ENCODE peak calls at places on chromosomes 7 and 10, in six cellular contexts. One of them, this sample, is unnamed. For H3K4me1, the result is how much of the 10 kb centered on the place peaks cover.

GRCh38 chr7:64736575-64736974 is 57.7 kb upstream of the ZNF138 start:
- DNase-seq in endothelial cell of umbilical vein: no peak
- DNase-seq in ascending aorta: no peak
- DNase-seq in GM23338: no peak
- DNase-seq in left ventricle myocardium inferior: no peak
- DNase-seq in CD8-positive, alpha-beta T cell: no peak
- DNase-seq in this sample: no peak

GRCh38 chr10:34526186-34526585 is 288.9 kb downstream of the PARD3 start:
- DNase-seq in endothelial cell of umbilical vein: peak
- DNase-seq in ascending aorta: no peak
- DNase-seq in GM23338: no peak
- DNase-seq in left ventricle myocardium inferior: no peak
- DNase-seq in CD8-positive, alpha-beta T cell: no peak
- DNase-seq in this sample: no peak

GRCh38 chr7:37440738-37441404 is 7.8 kb downstream of the ELMO1 start:
- DNase-seq in endothelial cell of umbilical vein: peak
- DNase-seq in ascending aorta: no peak
- DNase-seq in GM23338: no peak
- DNase-seq in left ventricle myocardium inferior: no peak
- DNase-seq in CD8-positive, alpha-beta T cell: peak
- DNase-seq in this sample: no peak

GRCh38 chr10:73591935-73592699 is 975 bp upstream of the USP54 start:
- DNase-seq in endothelial cell of umbilical vein: no peak
- DNase-seq in ascending aorta: peak
- DNase-seq in GM23338: peak
- DNase-seq in left ventricle myocardium inferior: peak
- DNase-seq in CD8-positive, alpha-beta T cell: no peak
- DNase-seq in this sample: peak

GRCh38 chr10:7283246-7283645 is 127.6 kb downstream of the SFMBT2 start:
- DNase-seq in endothelial cell of umbilical vein: no peak
- DNase-seq in ascending aorta: no peak
- DNase-seq in GM23338: no peak
- DNase-seq in left ventricle myocardium inferior: no peak
- DNase-seq in CD8-positive, alpha-beta T cell: no peak
- DNase-seq in this sample: no peak

GRCh38 chr7:157944734-157945291 is 608.0 kb downstream of the DNAJB6 start:
- DNase-seq in endothelial cell of umbilical vein: no peak
- DNase-seq in ascending aorta: no peak
- DNase-seq in GM23338: no peak
- DNase-seq in left ventricle myocardium inferior: no peak
- DNase-seq in CD8-positive, alpha-beta T cell: no peak
- DNase-seq in this sample: no peak

GRCh38 chr10:103481974-103482531 is 3.0 kb upstream of the CALHM3 start:
- DNase-seq in endothelial cell of umbilical vein: peak
- DNase-seq in ascending aorta: no peak
- DNase-seq in GM23338: peak
- DNase-seq in left ventricle myocardium inferior: no peak
- DNase-seq in CD8-positive, alpha-beta T cell: no peak
- DNase-seq in this sample: no peak

GRCh38 chr10:99609186-99609585 is 11.1 kb downstream of the SLC25A28 start:
- DNase-seq in endothelial cell of umbilical vein: no peak
- DNase-seq in ascending aorta: no peak
- DNase-seq in GM23338: no peak
- DNase-seq in left ventricle myocardium inferior: no peak
- DNase-seq in CD8-positive, alpha-beta T cell: no peak
- DNase-seq in this sample: no peak

GRCh38 chr10:122494833-122495232 is 33.5 kb downstream of the HTRA1 start:
- DNase-seq in endothelial cell of umbilical vein: peak
- DNase-seq in ascending aorta: peak
- DNase-seq in GM23338: no peak
- DNase-seq in left ventricle myocardium inferior: no peak
- DNase-seq in CD8-positive, alpha-beta T cell: no peak
- DNase-seq in this sample: no peak

GRCh38 chr7:9100289-9100688 is 666.9 kb downstream of the NXPH1 start:
- DNase-seq in endothelial cell of umbilical vein: no peak
- DNase-seq in ascending aorta: no peak
- DNase-seq in GM23338: no peak
- DNase-seq in left ventricle myocardium inferior: no peak
- DNase-seq in CD8-positive, alpha-beta T cell: no peak
- DNase-seq in this sample: no peak

GRCh38 chr10:79116363-79116762 is 47.6 kb downstream of the ZMIZ1 start:
- DNase-seq in endothelial cell of umbilical vein: no peak
- DNase-seq in ascending aorta: no peak
- DNase-seq in GM23338: no peak
- DNase-seq in left ventricle myocardium inferior: no peak
- DNase-seq in CD8-positive, alpha-beta T cell: no peak
- DNase-seq in this sample: no peak

GRCh38 chr7:44307905-44308740 is 17.3 kb downstream of the CAMK2B start:
- DNase-seq in endothelial cell of umbilical vein: no peak
- DNase-seq in ascending aorta: no peak
- DNase-seq in GM23338: no peak
- DNase-seq in left ventricle myocardium inferior: no peak
- DNase-seq in CD8-positive, alpha-beta T cell: peak
- DNase-seq in this sample: peak

GRCh38 chr10:133438711-133439273 is 14.4 kb upstream of the SPRN start:
- DNase-seq in endothelial cell of umbilical vein: peak
- DNase-seq in ascending aorta: no peak
- DNase-seq in GM23338: peak
- DNase-seq in left ventricle myocardium inferior: no peak
- DNase-seq in CD8-positive, alpha-beta T cell: no peak
- DNase-seq in this sample: peak

GRCh38 chr7:135100856-135101255 is 47.0 kb upstream of the TMEM140 start:
- DNase-seq in endothelial cell of umbilical vein: peak
- DNase-seq in ascending aorta: no peak
- DNase-seq in GM23338: no peak
- DNase-seq in left ventricle myocardium inferior: no peak
- DNase-seq in CD8-positive, alpha-beta T cell: no peak
- DNase-seq in this sample: no peak

GRCh38 chr10:46255696-46256355 is 31.0 kb upstream of the ANTXRL start:
- DNase-seq in endothelial cell of umbilical vein: peak
- DNase-seq in ascending aorta: no peak
- DNase-seq in GM23338: peak
- DNase-seq in left ventricle myocardium inferior: peak
- DNase-seq in CD8-positive, alpha-beta T cell: peak
- DNase-seq in this sample: peak

GRCh38 chr10:124992462-124993344 is 50.8 kb downstream of the ZRANB1 start:
- DNase-seq in endothelial cell of umbilical vein: peak
- DNase-seq in ascending aorta: no peak
- DNase-seq in GM23338: peak
- DNase-seq in left ventricle myocardium inferior: peak
- DNase-seq in CD8-positive, alpha-beta T cell: peak
- DNase-seq in this sample: peak

GRCh38 chr10:10160821-10161312 is 856.8 kb upstream of the CELF2 start:
- DNase-seq in endothelial cell of umbilical vein: no peak
- DNase-seq in ascending aorta: no peak
- DNase-seq in GM23338: no peak
- DNase-seq in left ventricle myocardium inferior: no peak
- DNase-seq in CD8-positive, alpha-beta T cell: no peak
- DNase-seq in this sample: no peak

GRCh38 chr7:91266931-91267557 is 2.8 kb downstream of the FZD1 start:
- DNase-seq in endothelial cell of umbilical vein: no peak
- DNase-seq in ascending aorta: no peak
- DNase-seq in GM23338: peak
- DNase-seq in left ventricle myocardium inferior: no peak
- DNase-seq in CD8-positive, alpha-beta T cell: no peak
- DNase-seq in this sample: no peak

GRCh38 chr10:117246997-117247667 is 6.2 kb downstream of the SLC18A2 start:
- DNase-seq in endothelial cell of umbilical vein: no peak
- DNase-seq in ascending aorta: no peak
- DNase-seq in GM23338: no peak
- DNase-seq in left ventricle myocardium inferior: no peak
- DNase-seq in CD8-positive, alpha-beta T cell: no peak
- DNase-seq in this sample: no peak

GRCh38 chr10:33799281-33799943 is 464.9 kb upstream of the NRP1 start:
- DNase-seq in endothelial cell of umbilical vein: no peak
- DNase-seq in ascending aorta: no peak
- DNase-seq in GM23338: no peak
- DNase-seq in left ventricle myocardium inferior: no peak
- DNase-seq in CD8-positive, alpha-beta T cell: no peak
- DNase-seq in this sample: no peak

GRCh38 chr10:78408671-78409472 is 375.2 kb downstream of the RPS24 start:
- DNase-seq in endothelial cell of umbilical vein: peak
- DNase-seq in ascending aorta: peak
- DNase-seq in GM23338: peak
- DNase-seq in left ventricle myocardium inferior: peak
- DNase-seq in CD8-positive, alpha-beta T cell: no peak
- DNase-seq in this sample: peak

DNA sequence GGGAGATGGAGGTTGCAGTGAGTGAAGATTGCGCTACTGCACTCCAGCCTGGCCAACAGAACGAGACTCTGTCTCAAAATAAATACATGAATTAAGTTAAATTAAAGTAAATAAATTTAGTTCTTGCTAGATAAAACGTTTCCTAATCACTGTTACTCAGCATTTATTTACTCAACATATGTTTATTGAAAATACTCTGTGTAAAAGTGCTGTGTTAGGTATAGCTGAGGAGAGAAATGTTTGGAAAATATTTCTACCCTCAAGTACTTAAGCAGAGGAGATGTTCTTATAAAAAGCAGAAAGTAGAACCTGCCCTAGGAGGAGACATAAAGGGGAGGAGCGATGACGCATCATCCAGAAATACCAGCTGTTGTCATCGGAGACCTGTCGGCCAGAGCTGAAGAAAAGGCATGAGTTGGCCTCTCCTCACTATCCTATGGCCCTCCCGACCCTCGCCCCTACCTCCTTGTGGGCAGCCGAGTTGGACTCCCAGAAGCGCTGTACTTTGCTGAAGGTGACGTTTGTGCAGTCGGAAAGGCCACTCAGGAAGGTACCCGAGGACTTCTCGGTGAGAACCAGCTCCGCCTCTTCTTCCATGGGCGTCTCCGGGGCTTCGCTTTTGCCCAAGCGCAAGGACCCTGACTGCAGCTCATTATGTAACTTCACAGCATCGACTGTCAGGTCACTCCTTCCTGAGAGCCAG is 1.1 kb downstream of the RRP12 start:
- DNase-seq in endothelial cell of umbilical vein: peak
- DNase-seq in ascending aorta: no peak
- DNase-seq in GM23338: peak
- DNase-seq in left ventricle myocardium inferior: no peak
- DNase-seq in CD8-positive, alpha-beta T cell: no peak
- DNase-seq in this sample: peak
- H3K4me3 ChIP-seq in endothelial cell of umbilical vein: peak
- H3K4me3 ChIP-seq in ascending aorta: peak
- H3K4me3 ChIP-seq in GM23338: peak
- H3K4me3 ChIP-seq in left ventricle myocardium inferior: peak
- H3K4me3 ChIP-seq in CD8-positive, alpha-beta T cell: peak
- H3K4me3 ChIP-seq in this sample: peak

GRCh38 chr10:53840668-53841067 is 960.4 kb downstream of the PCDH15 start:
- DNase-seq in endothelial cell of umbilical vein: no peak
- DNase-seq in ascending aorta: no peak
- DNase-seq in GM23338: no peak
- DNase-seq in left ventricle myocardium inferior: no peak
- DNase-seq in CD8-positive, alpha-beta T cell: no peak
- DNase-seq in this sample: no peak

GRCh38 chr10:53836638-53837037 is 964.4 kb downstream of the PCDH15 start:
- DNase-seq in endothelial cell of umbilical vein: no peak
- DNase-seq in ascending aorta: no peak
- DNase-seq in GM23338: no peak
- DNase-seq in left ventricle myocardium inferior: no peak
- DNase-seq in CD8-positive, alpha-beta T cell: no peak
- DNase-seq in this sample: no peak

GRCh38 chr10:53843691-53844362 is 957.2 kb downstream of the PCDH15 start:
- DNase-seq in endothelial cell of umbilical vein: peak
- DNase-seq in ascending aorta: no peak
- DNase-seq in GM23338: no peak
- DNase-seq in left ventricle myocardium inferior: no peak
- DNase-seq in CD8-positive, alpha-beta T cell: no peak
- DNase-seq in this sample: no peak

GRCh38 chr10:53841746-53842145 is 959.3 kb downstream of the PCDH15 start:
- DNase-seq in endothelial cell of umbilical vein: no peak
- DNase-seq in ascending aorta: no peak
- DNase-seq in GM23338: no peak
- DNase-seq in left ventricle myocardium inferior: no peak
- DNase-seq in CD8-positive, alpha-beta T cell: no peak
- DNase-seq in this sample: no peak

GRCh38 chr10:53839437-53840039 is 961.5 kb downstream of the PCDH15 start:
- DNase-seq in endothelial cell of umbilical vein: peak
- DNase-seq in ascending aorta: no peak
- DNase-seq in GM23338: peak
- DNase-seq in left ventricle myocardium inferior: no peak
- DNase-seq in CD8-positive, alpha-beta T cell: no peak
- DNase-seq in this sample: no peak
- TF ChIP-seq CTCF in endothelial cell of umbilical vein: peak
- TF ChIP-seq CTCF in ascending aorta: no peak
- TF ChIP-seq CTCF in GM23338: no peak
- TF ChIP-seq CTCF in left ventricle myocardium inferior: peak
- TF ChIP-seq CTCF in CD8-positive, alpha-beta T cell: no peak
- TF ChIP-seq CTCF in this sample: no peak

GRCh38 chr7:105985821-105986220 is 22.8 kb downstream of the CDHR3 start:
- DNase-seq in endothelial cell of umbilical vein: no peak
- DNase-seq in ascending aorta: no peak
- DNase-seq in GM23338: no peak
- DNase-seq in left ventricle myocardium inferior: no peak
- DNase-seq in CD8-positive, alpha-beta T cell: no peak
- DNase-seq in this sample: no peak

GRCh38 chr7:105989686-105990085 is 26.6 kb downstream of the CDHR3 start:
- DNase-seq in endothelial cell of umbilical vein: no peak
- DNase-seq in ascending aorta: no peak
- DNase-seq in GM23338: no peak
- DNase-seq in left ventricle myocardium inferior: no peak
- DNase-seq in CD8-positive, alpha-beta T cell: no peak
- DNase-seq in this sample: no peak

GRCh38 chr7:105990141-105990540 is 27.1 kb downstream of the CDHR3 start:
- DNase-seq in endothelial cell of umbilical vein: no peak
- DNase-seq in ascending aorta: no peak
- DNase-seq in GM23338: no peak
- DNase-seq in left ventricle myocardium inferior: no peak
- DNase-seq in CD8-positive, alpha-beta T cell: no peak
- DNase-seq in this sample: no peak

GRCh38 chr7:105990726-105991465 is 27.8 kb downstream of the CDHR3 start:
- DNase-seq in endothelial cell of umbilical vein: no peak
- DNase-seq in ascending aorta: no peak
- DNase-seq in GM23338: peak
- DNase-seq in left ventricle myocardium inferior: no peak
- DNase-seq in CD8-positive, alpha-beta T cell: no peak
- DNase-seq in this sample: no peak

DNA sequence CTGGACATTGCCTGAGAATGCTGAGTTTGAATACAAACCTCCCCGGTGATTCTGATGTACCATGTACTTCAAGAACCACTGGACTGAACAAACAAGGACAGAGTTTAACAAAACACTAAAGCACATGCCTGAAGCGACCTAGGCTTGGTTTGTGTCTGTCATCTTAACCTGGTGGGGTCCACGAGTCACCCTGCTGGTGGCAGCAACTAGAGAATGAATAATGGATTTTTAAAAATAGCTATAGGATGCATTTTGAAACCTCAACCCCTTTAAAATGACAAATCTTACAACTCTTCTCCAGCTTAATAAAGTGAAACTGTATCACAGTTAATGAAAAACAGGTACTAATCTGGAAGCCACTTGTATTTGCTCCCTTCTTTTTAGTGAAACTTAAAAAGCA is 25.2 kb downstream of the CDHR3 start:
- DNase-seq in endothelial cell of umbilical vein: no peak
- DNase-seq in ascending aorta: no peak
- DNase-seq in GM23338: no peak
- DNase-seq in left ventricle myocardium inferior: no peak
- DNase-seq in CD8-positive, alpha-beta T cell: no peak
- DNase-seq in this sample: no peak
- H3K4me1 ChIP-seq in endothelial cell of umbilical vein: under half
- H3K4me1 ChIP-seq in ascending aorta: under half
- H3K4me1 ChIP-seq in GM23338: half or more
- H3K4me1 ChIP-seq in left ventricle myocardium inferior: under half
- H3K4me1 ChIP-seq in CD8-positive, alpha-beta T cell: under half
- H3K4me1 ChIP-seq in this sample: under half

GRCh38 chr10:112373912-112374338 is at the start of gene ACSL5:
- DNase-seq in endothelial cell of umbilical vein: no peak
- DNase-seq in ascending aorta: no peak
- DNase-seq in GM23338: no peak
- DNase-seq in left ventricle myocardium inferior: no peak
- DNase-seq in CD8-positive, alpha-beta T cell: no peak
- DNase-seq in this sample: no peak
- H3K4me3 ChIP-seq in endothelial cell of umbilical vein: no peak
- H3K4me3 ChIP-seq in ascending aorta: no peak
- H3K4me3 ChIP-seq in GM23338: no peak
- H3K4me3 ChIP-seq in left ventricle myocardium inferior: no peak
- H3K4me3 ChIP-seq in CD8-positive, alpha-beta T cell: no peak
- H3K4me3 ChIP-seq in this sample: no peak